ENCODE peak calls at places on chromosomes 3 and 15, in four cellular contexts. U is CD4-positive, CD25-positive, alpha-beta regulatory T cell; I is neural progenitor cell; Z is BJ. V is an unnamed sample.

GRCh38 chr3:5791558-5791957 is 604.1 kb downstream of the EDEM1 start:
- DNase-seq in I (no peak), U (no peak), Z (no peak), V (no peak)

GRCh38 chr15:35717721-35718120 is 171.8 kb upstream of the DPH6 start:
- DNase-seq in U (no peak), I (no peak), Z (no peak), V (no peak)

GRCh38 chr3:182693723-182694122 is 99.6 kb upstream of the ATP11B start:
- DNase-seq in U (no peak), Z (no peak), I (no peak), V (no peak)

GRCh38 chr15:78763111-78763795 is 48.0 kb downstream of the ADAMTS7 start:
- DNase-seq in Z (no peak), I (no peak), U (no peak), V (no peak)

GRCh38 chr3:5002174-5002870 is 23.1 kb downstream of the BHLHE40 start:
- DNase-seq in U (no peak), Z (no peak), I (no peak), V (no peak)

GRCh38 chr3:52819936-52820335 is 10.5 kb downstream of the ITIH4 start:
- DNase-seq in Z (no peak), I (peak; percentile 55), U (no peak), V (no peak)

GRCh38 chr15:83904107-83904720 is 250.3 kb downstream of the ADAMTSL3 start:
- DNase-seq in U (no peak), Z (no peak), I (no peak), V (no peak)

GRCh38 chr3:111035896-111036295 is 35.7 kb upstream of the NECTIN3 start:
- DNase-seq in U (no peak), Z (no peak), I (no peak), V (no peak)

GRCh38 chr3:53103566-53104296 is 26.5 kb downstream of the RFT1 start:
- DNase-seq in U (no peak), Z (no peak), I (no peak), V (no peak)

GRCh38 chr3:12479919-12480425 is 4.3 kb upstream of the TSEN2 start:
- DNase-seq in I (peak; percentile 81), U (no peak), Z (no peak), V (no peak)

GRCh38 chr3:107315136-107315535 is 62.1 kb upstream of the CCDC54 start:
- DNase-seq in U (no peak), Z (no peak), I (no peak), V (peak; percentile 11)

GRCh38 chr3:31106912-31107311 is 212.5 kb upstream of the GADL1 start:
- DNase-seq in U (no peak), Z (no peak), I (no peak), V (no peak)

GRCh38 chr3:167929937-167930336 is 165.8 kb downstream of the GOLIM4 start:
- DNase-seq in I (no peak), Z (no peak), U (no peak), V (no peak)

GRCh38 chr3:118970819-118971218 is 63.8 kb downstream of the IGSF11 start:
- DNase-seq in Z (no peak), I (no peak), U (no peak), V (no peak)

GRCh38 chr3:177236704-177237103 is 39.4 kb upstream of the TBL1XR1 start:
- DNase-seq in U (no peak), I (no peak), Z (no peak), V (no peak)
- H3K4me3 ChIP-seq in U (no peak overlapping the region), I (no peak overlapping the region), Z (no peak overlapping the region), V (no peak overlapping the region)

GRCh38 chr3:66014641-66015040 is 24.1 kb downstream of the MAGI1 start:
- DNase-seq in U (no peak), I (no peak), Z (no peak), V (no peak)
- H3K4me3 ChIP-seq in U (no peak overlapping the region), I (no peak overlapping the region), Z (no peak overlapping the region), V (no peak overlapping the region)

GRCh38 chr15:77143191-77143590 is 72.3 kb upstream of the TSPAN3 start:
- DNase-seq in U (no peak), Z (no peak), I (no peak), V (no peak)

GRCh38 chr15:77145370-77145769 is 74.5 kb upstream of the TSPAN3 start:
- DNase-seq in I (no peak), U (no peak), Z (no peak), V (no peak)

GRCh38 chr15:77143606-77144005 is 72.7 kb upstream of the TSPAN3 start:
- DNase-seq in U (no peak), I (no peak), Z (no peak), V (no peak)

GRCh38 chr15:77144028-77144427 is 73.1 kb upstream of the TSPAN3 start:
- DNase-seq in U (no peak), Z (no peak), I (no peak), V (peak; percentile 20)

GRCh38 chr15:77144492-77145070 is 73.7 kb upstream of the TSPAN3 start:
- DNase-seq in U (no peak), Z (peak; percentile 94), I (no peak), V (peak; percentile 96)
- H3K4me3 ChIP-seq in U (no peak overlapping the region), Z (no peak overlapping the region), I (no peak overlapping the region), V (no peak overlapping the region)

GRCh38 chr3:24834442-24834841 is 339.8 kb upstream of the THRB start:
- DNase-seq in U (no peak), I (no peak), Z (no peak), V (no peak)

GRCh38 chr3:24829632-24830229 is 335.1 kb upstream of the THRB start:
- DNase-seq in I (peak; percentile 72), Z (no peak), U (no peak), V (no peak)

GRCh38 chr3:24829011-24829581 is 334.4 kb upstream of the THRB start:
- DNase-seq in I (peak; percentile 78), U (no peak), Z (no peak), V (no peak)

GRCh38 chr3:24832878-24833277 is 338.2 kb upstream of the THRB start:
- DNase-seq in I (no peak), U (no peak), Z (no peak), V (no peak)

DNA sequence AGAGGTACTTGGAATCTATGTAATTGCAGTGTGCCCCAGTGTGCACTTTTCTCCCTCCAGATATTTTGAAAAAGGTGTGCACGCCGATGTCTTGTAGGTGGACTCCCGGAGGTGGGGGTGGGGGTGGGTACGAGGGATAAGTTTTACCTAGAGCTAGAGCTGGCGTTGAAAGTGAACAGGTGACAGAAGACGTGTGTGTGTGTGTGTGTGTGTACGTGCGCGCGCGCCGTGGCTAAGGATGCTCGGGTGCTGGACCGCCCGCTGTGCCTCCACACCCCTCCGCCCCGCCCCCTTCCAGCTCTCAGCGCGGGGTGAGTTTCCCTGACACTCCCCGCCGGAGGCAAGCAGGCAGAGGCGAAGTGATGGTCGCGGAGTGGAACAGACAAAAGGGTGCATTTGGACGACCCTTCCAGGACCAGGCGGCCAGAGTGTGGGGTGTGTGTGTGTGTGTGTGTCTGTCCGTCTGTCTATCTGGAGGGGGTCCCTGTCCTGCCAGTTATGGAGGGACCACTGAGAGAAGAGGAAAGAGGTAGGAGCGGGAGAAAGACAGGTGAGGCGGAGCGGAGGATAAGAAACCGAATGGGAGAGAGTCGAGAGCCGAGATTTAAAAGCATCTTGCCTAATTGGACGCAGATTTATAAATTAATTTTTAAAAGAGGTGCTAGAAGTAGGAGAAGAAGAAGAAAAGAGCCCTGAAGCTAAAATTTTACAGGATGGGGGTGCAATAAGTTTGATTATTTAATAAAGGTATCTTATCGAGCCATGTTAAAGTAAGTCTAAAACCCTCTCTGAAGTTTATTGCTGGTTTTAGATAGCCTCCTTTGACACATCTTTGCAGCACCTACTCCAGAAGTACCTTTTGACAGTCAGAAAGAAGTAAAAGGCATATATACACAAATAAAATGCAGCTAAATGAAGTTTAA is 335.8 kb upstream of the THRB start:
- DNase-seq in I (peak; percentile 55), U (no peak), Z (no peak), V (no peak)
- H3K4me3 ChIP-seq in I (peak overlapping the region; percentile 70), U (no peak overlapping the region), Z (no peak overlapping the region), V (no peak overlapping the region)